ENCODE peak calls at places on chromosomes 12 and 14, in four cellular contexts. V is right cardiac atrium, P is transverse colon, W is fibroblast of pulmonary artery. X is an unnamed sample.

GRCh38 chr14:81400202-81400678 is at the start of gene STON2:
- DNase-seq in W (peak), V (no peak), P (peak), X (peak)

GRCh38 chr12:6178981-6179761 is 21.0 kb upstream of the CD9 start:
- DNase-seq in P (no peak), W (peak), V (no peak), X (no peak)

GRCh38 chr12:49059385-49060232 is 985 bp downstream of the KMT2D start:
- DNase-seq in V (peak), P (peak), W (peak), X (peak)

GRCh38 chr12:69688021-69688420 is 11.1 kb downstream of the BEST3 start:
- DNase-seq in W (peak), P (no peak), V (no peak), X (peak)

GRCh38 chr12:1810201-1810930 is 10.0 kb upstream of the LRTM2 start:
- DNase-seq in V (peak), P (no peak), W (peak), X (no peak)

GRCh38 chr12:57868870-57869609 is 22.5 kb upstream of the CTDSP2 start:
- DNase-seq in P (no peak), W (no peak), V (peak), X (no peak)

GRCh38 chr14:52934762-52935161 is 16.1 kb downstream of the FERMT2 start:
- DNase-seq in P (no peak), W (no peak), V (no peak), X (no peak)

GRCh38 chr12:99092100-99092851 is 447.2 kb downstream of the APAF1 start:
- DNase-seq in P (no peak), W (no peak), V (no peak), X (no peak)

GRCh38 chr12:11652351-11653040 is 3.0 kb downstream of the ETV6 start:
- DNase-seq in V (peak), P (peak), W (peak), X (peak)

GRCh38 chr14:99055816-99056215 is 216.2 kb downstream of the BCL11B start:
- DNase-seq in W (no peak), P (peak), V (no peak), X (no peak)

GRCh38 chr12:66354291-66354690 is 52.0 kb downstream of the HELB start:
- DNase-seq in P (no peak), W (no peak), V (no peak), X (no peak)

GRCh38 chr14:102929349-102930137 is 7.1 kb downstream of the AMN start:
- DNase-seq in P (peak), W (no peak), V (peak), X (no peak)

GRCh38 chr12:113825705-113826104 is 140.4 kb downstream of the RBM19 start:
- DNase-seq in P (no peak), W (no peak), V (no peak), X (no peak)

GRCh38 chr14:24367506-24368214 is at the start of gene NFATC4:
- DNase-seq in P (peak), V (peak), W (peak), X (peak)

GRCh38 chr14:75595211-75595610 is 16.8 kb downstream of the FLVCR2 start:
- DNase-seq in P (no peak), V (no peak), W (no peak), X (no peak)

GRCh38 chr14:56903304-56904021 is 93.2 kb upstream of the OTX2 start:
- DNase-seq in W (no peak), V (no peak), P (no peak), X (no peak)

GRCh38 chr14:60656755-60657608 is 7.7 kb upstream of the SIX1 start:
- DNase-seq in W (peak), V (peak), P (peak), X (peak)

GRCh38 chr12:15336772-15337553 is 14.7 kb downstream of the PTPRO start:
- DNase-seq in P (no peak), V (no peak), W (peak), X (no peak)

GRCh38 chr12:32502693-32503510 is 103.5 kb downstream of the FGD4 start:
- DNase-seq in P (no peak), V (no peak), W (peak), X (peak)

GRCh38 chr12:5872745-5873144 is 72.3 kb downstream of the ANO2 start:
- DNase-seq in P (no peak), V (no peak), W (no peak), X (no peak)

GRCh38 chr14:73771848-73772705 is 57.9 kb upstream of the PNMA1 start:
- DNase-seq in W (peak), V (peak), P (peak), X (peak)

GRCh38 chr12:38142974-38143373 is 173.6 kb upstream of the ALG10B start:
- DNase-seq in V (no peak), W (no peak), P (no peak), X (no peak)

X was measured in testis.